ENCODE peak calls at places on chromosomes 12 and 14, in eight cellular contexts. L, J, S, F, C, A, N and W are unnamed samples.

GRCh38 chr14:91089958-91090535 is 23.8 kb upstream of the DGLUCY start:
- DNase-seq in A (no peak), C (no peak), F (no peak), S (no peak), J (no peak), N (no peak), L (no peak), W (no peak)

GRCh38 chr12:46959484-46959883 is 119.9 kb upstream of the PCED1B start:
- DNase-seq in A (peak), S (peak), J (peak), F (peak), C (no peak), L (peak), N (no peak), W (no peak)

GRCh38 chr14:76874734-76875133 is 48.5 kb downstream of the LRRC74A start:
- DNase-seq in J (no peak), A (no peak), F (no peak), S (no peak), L (no peak), C (no peak), N (no peak), W (no peak)

GRCh38 chr14:35155962-35156361 is 33.6 kb downstream of the PRORP start:
- DNase-seq in C (no peak), J (peak), N (no peak), F (peak), L (peak), S (no peak), A (peak), W (peak)

GRCh38 chr12:124586756-124587155 is 19.3 kb upstream of the NCOR2 start:
- DNase-seq in S (no peak), L (no peak), C (no peak), J (no peak), F (no peak), A (no peak), N (peak), W (no peak)

GRCh38 chr12:58917699-58918334 is 2.5 kb downstream of the LRIG3 start:
- DNase-seq in S (no peak), F (peak), N (no peak), C (no peak), L (no peak), J (peak), A (no peak), W (no peak)

GRCh38 chr14:68466491-68466977 is 326.3 kb downstream of the ZFP36L1 start:
- DNase-seq in C (peak), A (peak), S (peak), N (no peak), L (peak), J (peak), F (peak), W (no peak)

GRCh38 chr12:62802981-62803380 is 132.0 kb downstream of the PPM1H start:
- DNase-seq in N (no peak), J (no peak), C (no peak), A (peak), S (no peak), L (no peak), F (peak), W (no peak)

GRCh38 chr12:42162198-42162597 is 17.5 kb upstream of the GXYLT1 start:
- DNase-seq in F (no peak), N (no peak), J (peak), S (no peak), A (peak), C (no peak), L (peak), W (no peak)

GRCh38 chr12:123242083-123242904 is 9.1 kb downstream of the MTRFR start:
- DNase-seq in C (no peak), J (no peak), S (no peak), N (no peak), A (peak), L (no peak), F (peak), W (no peak)
- H3K9ac ChIP-seq in C (no peak), J (no peak), S (no peak), N (no peak), A (no peak), L (no peak), F (no peak), W (no peak)

DNA sequence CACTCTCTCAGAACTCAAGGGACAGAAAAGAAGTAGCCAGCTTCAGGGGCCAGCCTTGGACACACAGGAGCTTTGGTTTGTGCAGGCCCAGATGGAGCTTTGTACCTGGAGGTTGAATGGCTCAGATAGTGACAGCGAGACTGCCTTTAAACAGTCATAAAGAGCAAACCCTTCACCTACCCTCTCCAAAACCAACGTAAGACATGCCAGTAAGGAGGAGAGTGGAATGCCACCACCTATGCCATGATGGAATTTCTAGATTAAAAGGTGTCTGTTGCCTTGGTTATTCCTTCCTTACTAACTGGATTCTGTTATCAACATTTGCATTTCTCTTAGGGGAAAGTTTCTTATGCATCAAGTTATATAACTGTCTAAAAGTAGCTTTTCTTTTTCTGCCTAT is 98.1 kb downstream of the EML1 start:
- DNase-seq in F (no peak), S (no peak), N (no peak), A (no peak), J (no peak), C (no peak), L (no peak), W (no peak)
- H3K9ac ChIP-seq in F (no peak), S (no peak), N (no peak), A (no peak), J (no peak), C (no peak), L (no peak), W (no peak)

GRCh38 chr12:11970155-11970520 is 100.6 kb upstream of the BCL2L14 start:
- DNase-seq in F (no peak), N (no peak), J (no peak), S (no peak), C (no peak), L (no peak), A (no peak), W (no peak)
- H3K9ac ChIP-seq in F (no peak), N (no peak), J (no peak), S (no peak), C (no peak), L (no peak), A (no peak), W (no peak)

DNA sequence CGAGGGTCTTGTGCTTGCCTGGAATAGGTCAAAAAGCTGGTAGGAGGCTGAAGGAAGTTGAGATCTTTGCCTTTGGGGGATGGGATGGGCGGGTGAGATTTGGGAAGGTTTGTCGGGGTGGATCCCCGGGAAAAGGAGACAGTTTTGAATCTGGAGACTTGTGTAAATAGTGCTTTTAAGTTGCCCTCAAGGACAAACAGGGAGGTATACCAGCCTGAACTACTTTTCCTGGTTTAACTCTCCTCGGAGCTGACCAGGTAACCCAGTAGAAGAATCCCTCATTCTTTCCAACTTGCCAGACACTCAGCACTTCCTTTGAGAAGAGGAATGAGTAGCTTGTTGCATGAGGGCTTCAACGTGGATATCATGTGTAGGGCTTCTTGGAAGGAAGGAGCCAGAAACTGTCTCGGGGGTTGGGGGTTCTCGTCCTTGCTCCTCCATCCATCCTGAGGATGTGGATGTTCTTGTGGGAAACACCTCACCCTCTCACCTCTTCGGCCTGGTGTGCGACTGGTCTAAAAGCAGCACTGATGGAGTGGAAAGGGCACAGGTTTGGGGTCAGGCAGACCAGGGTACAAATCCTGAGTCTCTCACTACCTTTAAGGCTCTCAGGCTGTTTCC is 1.9 kb downstream of the TEAD4 start:
- DNase-seq in C (no peak), F (no peak), S (no peak), J (peak), L (no peak), A (peak), N (no peak), W (no peak)
- H3K9ac ChIP-seq in C (peak), F (no peak), S (peak), J (peak), L (no peak), A (peak), N (peak), W (no peak)